ENCODE peak calls at places on chromosomes 11 and 22, in eight cellular contexts. Q, B, K, F, H, V, A and U are unnamed samples.

GRCh38 chr11:62133328-62134065 is 9.7 kb downstream of the INCENP start:
- DNase-seq in Q (no peak), B (no peak), K (no peak), F (no peak), H (no peak), V (no peak), A (no peak), U (no peak)

GRCh38 chr11:120185678-120186407 is 25.0 kb upstream of the OAF start:
- DNase-seq in Q (no peak), B (no peak), K (no peak), F (peak; percentile 25), H (peak; percentile 18), V (no peak), A (peak; percentile 30), U (no peak)

GRCh38 chr11:110011595-110011994 is 81.6 kb upstream of the ZC3H12C start:
- DNase-seq in Q (no peak), B (no peak), K (no peak), F (no peak), H (no peak), V (no peak), A (no peak), U (no peak)

GRCh38 chr22:39832627-39833074 is 60.9 kb downstream of the ENTHD1 start:
- DNase-seq in Q (no peak), B (no peak), K (no peak), F (no peak), H (no peak), V (no peak), A (no peak), U (no peak)

GRCh38 chr11:123546515-123546914 is 107.9 kb downstream of the SCN3B start:
- DNase-seq in Q (peak; percentile 77), B (peak; percentile 59), K (no peak), F (no peak), H (no peak), V (peak; percentile 47), A (no peak), U (no peak)

GRCh38 chr22:17612057-17612456 is 16.5 kb downstream of the ATP6V1E1 start:
- DNase-seq in Q (no peak), B (no peak), K (no peak), F (no peak), H (no peak), V (no peak), A (no peak), U (no peak)

GRCh38 chr11:100383357-100383865 is 303.7 kb upstream of the ARHGAP42 start:
- DNase-seq in Q (peak; percentile 9), B (no peak), K (no peak), F (no peak), H (no peak), V (no peak), A (no peak), U (no peak)

GRCh38 chr22:42296381-42296853 is 26.0 kb upstream of the TCF20 start:
- DNase-seq in Q (no peak), B (no peak), K (peak; percentile 66), F (no peak), H (no peak), V (no peak), A (no peak), U (no peak)

GRCh38 chr11:16154715-16155396 is 201.5 kb downstream of the SOX6 start:
- DNase-seq in Q (no peak), B (no peak), K (peak; percentile 39), F (no peak), H (no peak), V (peak; percentile 1), A (no peak), U (peak; percentile 45)

GRCh38 chr11:36564376-36565032 is 3.3 kb upstream of the RAG1 start:
- DNase-seq in Q (peak; percentile 69), B (no peak), K (peak; percentile 94), F (peak; percentile 58), H (peak; percentile 31), V (peak; percentile 69), A (peak; percentile 73), U (peak; percentile 63)

GRCh38 chr11:70506986-70507385 is 108.7 kb downstream of the CTTN start:
- DNase-seq in Q (no peak), B (no peak), K (no peak), F (no peak), H (no peak), V (no peak), A (no peak), U (no peak)

GRCh38 chr11:6482431-6482830 is 1.1 kb downstream of the TIMM10B start:
- DNase-seq in Q (no peak), B (no peak), K (no peak), F (no peak), H (no peak), V (no peak), A (no peak), U (no peak)

GRCh38 chr11:82703796-82704195 is 29.9 kb downstream of the FAM181B start:
- DNase-seq in Q (peak; percentile 11), B (no peak), K (no peak), F (no peak), H (no peak), V (no peak), A (no peak), U (no peak)

GRCh38 chr22:44577391-44578114 is 79.5 kb upstream of the RTL6 start:
- DNase-seq in Q (no peak), B (no peak), K (no peak), F (peak; percentile 39), H (no peak), V (no peak), A (no peak), U (no peak)

GRCh38 chr11:73995731-73996130 is 13.1 kb upstream of the UCP2 start:
- DNase-seq in Q (no peak), B (no peak), K (no peak), F (no peak), H (no peak), V (no peak), A (no peak), U (no peak)

GRCh38 chr22:37331034-37331428 is 48.7 kb downstream of the CYTH4 start:
- DNase-seq in Q (peak; percentile 42), B (no peak), K (peak; percentile 14), F (no peak), H (no peak), V (peak; percentile 69), A (no peak), U (peak; percentile 40)

GRCh38 chr11:17593466-17594245 is 46.6 kb downstream of the OTOG start:
- DNase-seq in Q (no peak), B (no peak), K (no peak), F (peak; percentile 20), H (no peak), V (peak; percentile 4), A (no peak), U (no peak)

GRCh38 chr11:111069076-111069475 is 176.4 kb upstream of the POU2AF2 start:
- DNase-seq in Q (peak; percentile 81), B (no peak), K (peak; percentile 36), F (no peak), H (no peak), V (peak; percentile 59), A (no peak), U (no peak)

GRCh38 chr11:124577664-124578427 is 8.0 kb downstream of the OR8A1 start:
- DNase-seq in Q (no peak), B (no peak), K (no peak), F (no peak), H (no peak), V (no peak), A (no peak), U (no peak)

GRCh38 chr11:1571760-1572199 is 291 bp downstream of the DUSP8 start:
- DNase-seq in Q (no peak), B (no peak), K (no peak), F (no peak), H (no peak), V (no peak), A (no peak), U (no peak)

GRCh38 chr22:47014946-47015345 is 252.5 kb downstream of the TBC1D22A start:
- DNase-seq in Q (no peak), B (no peak), K (no peak), F (no peak), H (no peak), V (no peak), A (no peak), U (no peak)

GRCh38 chr11:86456075-86456939 is 81.6 kb downstream of the CCDC81 start:
- DNase-seq in Q (peak; percentile 83), B (peak; percentile 62), K (peak; percentile 92), F (peak; percentile 89), H (peak; percentile 92), V (peak; percentile 88), A (peak; percentile 97), U (peak; percentile 91)

GRCh38 chr11:1101318-1102089 is 26.8 kb downstream of the MUC2 start:
- DNase-seq in Q (no peak), B (no peak), K (no peak), F (no peak), H (no peak), V (no peak), A (no peak), U (no peak)

GRCh38 chr11:130886704-130887103 is 29.6 kb downstream of the SNX19 start:
- DNase-seq in Q (no peak), B (no peak), K (no peak), F (no peak), H (no peak), V (peak; percentile 29), A (no peak), U (no peak)

GRCh38 chr22:49155039-49155808 is 672.4 kb downstream of the BRD1 start:
- DNase-seq in Q (no peak), B (no peak), K (no peak), F (no peak), H (no peak), V (no peak), A (no peak), U (no peak)

GRCh38 chr11:11416917-11417316 is 63.9 kb upstream of the CSNK2A3 start:
- DNase-seq in Q (peak; percentile 84), B (no peak), K (no peak), F (no peak), H (no peak), V (peak; percentile 59), A (no peak), U (no peak)

GRCh38 chr22:22772396-22772795 is 115.2 kb upstream of the IGLL5 start:
- DNase-seq in Q (no peak), B (no peak), K (no peak), F (peak; percentile 27), H (no peak), V (no peak), A (no peak), U (no peak)

GRCh38 chr11:70568504-70569172 is 170.3 kb downstream of the CTTN start:
- DNase-seq in Q (peak; percentile 42), B (no peak), K (peak; percentile 25), F (peak; percentile 79), H (no peak), V (peak; percentile 8), A (peak; percentile 69), U (no peak)

GRCh38 chr22:23772315-23773246 is at the start of gene MMP11:
- DNase-seq in Q (peak; percentile 24), B (no peak), K (peak; percentile 62), F (peak; percentile 84), H (peak; percentile 59), V (peak; percentile 65), A (peak; percentile 77), U (peak; percentile 42)

GRCh38 chr22:28771195-28771791 is 1.2 kb upstream of the CCDC117 start:
- DNase-seq in Q (peak; percentile 17), B (no peak), K (no peak), F (no peak), H (no peak), V (no peak), A (no peak), U (no peak)

GRCh38 chr11:100687032-100687629 is at the start of gene ARHGAP42:
- DNase-seq in Q (peak; percentile 71), B (no peak), K (peak; percentile 71), F (peak; percentile 86), H (peak; percentile 55), V (peak; percentile 72), A (peak; percentile 71), U (peak; percentile 51)

GRCh38 chr11:131893103-131893502 is 522.7 kb downstream of the NTM start:
- DNase-seq in Q (no peak), B (no peak), K (no peak), F (no peak), H (no peak), V (no peak), A (no peak), U (no peak)